ENCODE peak calls at places on chromosomes 7 and 10, in seven cellular contexts. Z is A549, J is GM12864, P is pancreas, R is AG10803, Q is mucosa of descending colon, C is epithelial cell of esophagus. K is an unnamed sample.

GRCh38 chr10:93757136-93757535 is 600 bp upstream of the LGI1 start:
- DNase-seq in Z (no peak), P (no peak), J (no peak), C (no peak), Q (no peak), R (no peak), K (no peak)

GRCh38 chr7:65379318-65379717 is 5.7 kb downstream of the ZNF92 start:
- DNase-seq in J (no peak), Z (no peak), P (no peak), C (no peak), Q (no peak), R (peak), K (no peak)

GRCh38 chr7:128352138-128352537 is 8.4 kb upstream of the RBM28 start:
- DNase-seq in J (no peak), C (peak), Z (peak), Q (peak), P (peak), R (peak), K (no peak)

GRCh38 chr7:154576604-154577003 is 426.3 kb downstream of the PAXIP1 start:
- DNase-seq in P (no peak), Q (no peak), C (no peak), J (no peak), Z (no peak), R (no peak), K (no peak)

GRCh38 chr7:55463863-55464262 is 98.7 kb downstream of the LANCL2 start:
- DNase-seq in P (no peak), Z (no peak), Q (no peak), R (no peak), C (no peak), J (no peak), K (no peak)

GRCh38 chr7:117186218-117186617 is 136.6 kb downstream of the WNT2 start:
- DNase-seq in Q (no peak), P (no peak), R (no peak), Z (no peak), J (no peak), C (no peak), K (no peak)

GRCh38 chr7:50805425-50806130 is 22.9 kb upstream of the GRB10 start:
- DNase-seq in J (no peak), P (no peak), R (no peak), Z (no peak), C (peak), Q (no peak), K (no peak)

GRCh38 chr7:143172354-143172753 is 10.9 kb upstream of the TAS2R39 start:
- DNase-seq in Q (peak), J (no peak), P (peak), R (peak), Z (peak), C (peak), K (no peak)

GRCh38 chr10:52437205-52437646 is 123.1 kb downstream of the DKK1 start:
- DNase-seq in Q (no peak), Z (no peak), R (peak), J (no peak), C (no peak), P (no peak), K (peak)

GRCh38 chr7:23474829-23475578 is 4.7 kb upstream of the IGF2BP3 start:
- DNase-seq in Z (no peak), J (no peak), R (no peak), Q (no peak), P (no peak), C (no peak), K (no peak)

GRCh38 chr10:47297796-47298540 is 2.0 kb upstream of the GDF10 start:
- DNase-seq in Z (no peak), J (no peak), R (no peak), C (no peak), P (no peak), Q (no peak), K (no peak)

GRCh38 chr7:31875424-31875823 is 188.4 kb downstream of the PPP1R17 start:
- DNase-seq in Z (peak), R (peak), J (no peak), C (peak), P (no peak), Q (peak), K (no peak)

GRCh38 chr10:113740850-113741249 is 10.6 kb upstream of the PLEKHS1 start:
- DNase-seq in C (no peak), Z (no peak), P (no peak), R (no peak), J (no peak), Q (no peak), K (no peak)

GRCh38 chr10:66931949-66932343 is 6.1 kb downstream of the LRRTM3 start:
- DNase-seq in P (no peak), Q (no peak), R (no peak), Z (no peak), C (no peak), J (no peak), K (no peak)

GRCh38 chr10:22805304-22805703 is 90.9 kb upstream of the PIP4K2A start:
- DNase-seq in Q (peak), R (peak), C (no peak), J (no peak), Z (no peak), P (no peak), K (no peak)

GRCh38 chr10:119896937-119897336 is 4.4 kb downstream of the SEC23IP start:
- DNase-seq in Q (peak), Z (peak), C (peak), J (no peak), P (peak), R (no peak), K (no peak)

GRCh38 chr10:73998623-73999622 is 1.0 kb downstream of the VCL start:
- DNase-seq in C (peak), R (peak), J (no peak), Z (peak), P (peak), Q (peak), K (peak)

GRCh38 chr10:114654829-114655575 is 3.1 kb downstream of the ABLIM1 start:
- DNase-seq in J (no peak), P (no peak), C (peak), Z (no peak), Q (no peak), R (no peak), K (no peak)

GRCh38 chr7:149496642-149497391 is 792 bp downstream of the ZNF746 start:
- DNase-seq in P (peak), R (peak), J (no peak), C (peak), Z (peak), Q (peak), K (peak)

GRCh38 chr7:45026984-45027773 is 27.2 kb downstream of the CCM2 start:
- DNase-seq in C (peak), Z (no peak), R (peak), J (peak), Q (peak), P (no peak), K (peak)

GRCh38 chr10:34119456-34119855 is 695.6 kb downstream of the PARD3 start:
- DNase-seq in Q (no peak), Z (no peak), R (no peak), J (no peak), P (no peak), C (no peak), K (no peak)

GRCh38 chr7:27277628-27278027 is 35.0 kb downstream of the EVX1 start:
- DNase-seq in Z (peak), R (no peak), C (peak), Q (peak), J (no peak), P (no peak), K (no peak)

GRCh38 chr7:38748056-38748610 is 117.0 kb upstream of the AMPH start:
- DNase-seq in P (no peak), R (peak), J (no peak), Q (no peak), C (peak), Z (peak), K (no peak)

GRCh38 chr10:34333513-34333912 is 481.6 kb downstream of the PARD3 start:
- DNase-seq in R (peak), C (peak), Z (peak), J (no peak), Q (peak), P (no peak), K (no peak)

GRCh38 chr10:91562839-91563581 is 69.9 kb downstream of the PPP1R3C start:
- DNase-seq in P (no peak), Q (no peak), R (no peak), C (no peak), J (no peak), Z (no peak), K (no peak)

GRCh38 chr10:123583639-123584418 is 82.3 kb upstream of the GPR26 start:
- DNase-seq in P (peak), Z (peak), R (peak), J (no peak), Q (peak), C (peak), K (no peak)

GRCh38 chr10:102642553-102643345 is 1.5 kb upstream of the TRIM8 start:
- DNase-seq in P (peak), Z (peak), J (no peak), C (peak), R (peak), Q (peak), K (peak)

GRCh38 chr7:27435461-27435860 is 192.9 kb downstream of the EVX1 start:
- DNase-seq in Z (no peak), J (no peak), C (no peak), Q (no peak), R (peak), P (no peak), K (no peak)

GRCh38 chr7:110104243-110104642 is 986.7 kb upstream of the LRRN3 start:
- DNase-seq in P (no peak), Z (no peak), Q (no peak), J (no peak), R (no peak), C (no peak), K (no peak)

GRCh38 chr10:13671874-13672273 is 85.1 kb downstream of the PRPF18 start:
- DNase-seq in J (no peak), C (no peak), P (peak), R (no peak), Z (no peak), Q (no peak), K (no peak)

GRCh38 chr10:121002586-121003205 is 151.5 kb downstream of the WDR11 start:
- DNase-seq in Z (no peak), Q (peak), P (no peak), J (no peak), R (no peak), C (peak), K (no peak)

GRCh38 chr10:86104156-86104555 is 262.4 kb downstream of the GRID1 start:
- DNase-seq in C (no peak), P (no peak), R (no peak), J (no peak), Q (no peak), Z (no peak), K (no peak)

GRCh38 chr7:135169141-135169935 is 1.2 kb downstream of the CYREN start:
- DNase-seq in Q (peak), R (peak), Z (peak), J (no peak), C (peak), P (no peak), K (peak)

GRCh38 chr7:130400120-130400572 is 19.9 kb downstream of the CPA1 start:
- DNase-seq in R (peak), Q (no peak), J (no peak), C (no peak), P (no peak), Z (no peak), K (no peak)

GRCh38 chr7:155619634-155620271 is 24.7 kb upstream of the RBM33 start:
- DNase-seq in Q (no peak), Z (no peak), C (no peak), R (no peak), J (no peak), P (no peak), K (no peak)

GRCh38 chr7:71695189-71695588 is 563.2 kb downstream of the GALNT17 start:
- DNase-seq in P (no peak), Z (no peak), R (no peak), Q (no peak), J (no peak), C (no peak), K (no peak)

GRCh38 chr10:45420453-45421192 is 46.6 kb downstream of the ALOX5 start:
- DNase-seq in P (peak), Q (peak), R (peak), C (peak), J (peak), Z (no peak), K (peak)

GRCh38 chr7:140122975-140123374 is 53.8 kb downstream of the KDM7A start:
- DNase-seq in J (no peak), R (no peak), P (no peak), C (peak), Q (no peak), Z (no peak), K (no peak)

GRCh38 chr7:70259497-70259896 is 661.2 kb downstream of the AUTS2 start:
- DNase-seq in Z (no peak), J (no peak), R (peak), Q (no peak), C (no peak), P (no peak), K (no peak)

GRCh38 chr7:78018541-78019456 is 220.2 kb downstream of the PHTF2 start:
- DNase-seq in C (no peak), P (peak), R (peak), Q (peak), Z (peak), J (no peak), K (peak)
- H3K4me3 ChIP-seq in C (peak), P (peak), R (peak), Q (peak), Z (peak), J (peak), K (peak)

GRCh38 chr10:986881-987634 is 1.2 kb upstream of the GTPBP4 start:
- DNase-seq in J (no peak), C (peak), Q (no peak), Z (no peak), R (peak), P (no peak), K (no peak)

GRCh38 chr10:987635-987905 is 664 bp upstream of the GTPBP4 start:
- DNase-seq in Q (no peak), R (no peak), C (peak), P (no peak), J (no peak), Z (no peak), K (no peak)

GRCh38 chr10:988667-989545 is 672 bp downstream of the GTPBP4 start:
- DNase-seq in J (no peak), R (peak), P (no peak), Q (no peak), Z (no peak), C (peak), K (no peak)

GRCh38 chr10:986137-986825 is 2.0 kb upstream of the GTPBP4 start:
- DNase-seq in J (no peak), R (peak), Q (no peak), C (peak), Z (no peak), P (no peak), K (no peak)

GRCh38 chr10:987906-988666 is at the start of gene GTPBP4:
- DNase-seq in Z (peak), J (peak), R (peak), P (peak), C (peak), Q (peak), K (peak)
- TF ChIP-seq CTCF in Z (peak), J (peak), R (no peak), P (no peak), C (peak), Q (no peak), K (no peak)

DNA sequence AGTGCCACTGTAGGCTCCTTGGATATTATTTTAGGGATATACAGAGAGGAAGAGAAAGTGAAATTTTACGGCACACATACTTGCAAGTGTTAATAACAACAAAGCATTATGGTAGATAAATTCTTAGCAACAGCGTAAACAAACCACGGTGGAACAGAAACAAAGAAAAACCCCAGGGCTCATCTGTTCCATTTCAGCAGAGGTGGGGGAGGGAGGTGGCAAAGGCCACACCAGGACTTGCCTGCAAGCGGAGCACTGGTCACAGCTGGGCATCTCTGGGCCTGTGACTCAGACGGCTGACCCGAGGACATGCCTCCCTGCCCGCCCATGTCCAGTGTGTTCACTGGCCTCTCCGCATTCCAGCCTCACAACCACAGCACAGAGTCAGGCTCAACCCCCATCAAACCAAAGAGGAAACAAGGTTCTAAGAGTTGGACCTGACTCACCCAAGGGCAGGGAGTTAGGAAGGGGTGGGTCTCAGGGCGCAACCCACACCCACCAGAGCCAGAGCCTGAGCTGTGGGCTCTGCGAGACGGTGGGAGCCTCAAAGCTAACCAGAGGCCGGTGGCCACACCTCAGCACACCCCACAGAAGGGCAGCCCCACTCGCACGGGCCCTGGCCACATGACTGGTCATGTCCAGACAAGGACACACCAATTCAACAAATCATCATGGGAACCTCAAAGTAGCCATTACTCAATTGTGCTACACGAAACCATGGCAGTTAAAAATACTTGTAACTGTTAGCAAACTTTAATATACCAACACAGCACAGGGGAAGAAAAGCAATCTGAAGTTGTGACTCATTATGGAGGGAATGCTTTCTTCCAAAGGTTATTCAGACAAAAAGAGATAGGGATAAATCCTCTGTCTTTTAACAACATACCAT is 10.7 kb downstream of the ESYT2 start:
- DNase-seq in C (peak), Z (peak), P (peak), J (no peak), Q (peak), R (peak), K (peak)
- H3K4me3 ChIP-seq in C (peak), Z (peak), P (no peak), J (peak), Q (no peak), R (peak), K (peak)

DNA sequence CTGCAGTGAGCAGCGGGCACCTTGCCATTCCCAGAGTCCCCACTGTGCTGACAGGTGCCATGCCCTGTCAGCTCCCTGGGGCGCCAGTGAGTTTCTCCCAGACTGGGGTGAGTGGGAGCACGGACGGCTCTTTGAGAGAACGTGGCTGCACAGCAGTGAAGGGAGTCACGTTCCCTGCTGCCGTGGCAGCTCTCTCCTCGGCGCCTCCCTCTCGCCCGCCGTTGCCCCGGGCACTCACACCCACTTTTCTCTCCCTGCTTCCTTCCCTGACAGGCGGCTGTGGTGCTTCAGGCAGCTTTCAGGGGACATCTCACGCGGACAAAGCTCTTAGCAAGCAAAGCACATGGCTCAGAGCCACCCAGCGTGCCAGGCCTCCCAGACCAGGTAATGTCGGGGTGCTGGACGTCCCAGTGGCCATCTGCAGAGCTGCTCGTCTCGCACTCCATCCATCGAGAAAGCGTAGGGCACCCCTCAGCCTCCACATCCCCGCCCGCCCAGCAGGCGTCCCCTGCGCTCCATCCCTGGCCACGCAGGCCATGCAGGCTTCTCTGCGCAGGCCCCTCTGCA is 27.1 kb upstream of the TTYH3 start:
- DNase-seq in J (no peak), R (no peak), Z (no peak), C (no peak), Q (no peak), P (no peak), K (no peak)
- TF ChIP-seq CTCF in J (no peak), R (no peak), Z (no peak), C (no peak), Q (no peak), P (no peak), K (no peak)

DNA sequence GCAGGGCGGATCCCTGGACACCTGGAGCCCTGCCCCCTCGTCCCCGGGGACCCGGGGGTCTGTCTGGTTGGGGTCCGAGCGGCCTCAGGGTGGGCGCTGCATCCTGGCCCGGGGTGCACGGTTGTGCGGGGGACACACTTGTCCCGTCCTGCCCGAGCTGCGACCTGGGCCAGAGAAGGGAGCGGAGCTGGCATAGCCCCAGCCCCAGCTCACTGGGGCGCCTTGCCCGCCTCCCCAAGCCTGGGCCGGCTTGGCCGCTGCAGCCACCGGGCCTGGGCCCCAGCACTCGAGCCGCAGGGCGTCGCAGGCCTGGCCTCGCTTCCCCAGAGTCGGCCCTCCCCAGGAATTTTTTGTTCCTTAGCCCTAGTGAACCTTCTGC is 54.5 kb downstream of the GLRX3 start:
- DNase-seq in Z (no peak), C (no peak), Q (no peak), R (no peak), J (no peak), P (no peak), K (no peak)
- H3K4me3 ChIP-seq in Z (peak), C (peak), Q (peak), R (peak), J (no peak), P (peak), K (peak)